ENCODE peak calls at places on chromosome 17, in seven cellular contexts. S is hepatocyte, J is Peyer's patch, N is ovary, U is fibroblast of lung, G is heart right ventricle, P is A549. X is an unnamed sample.

GRCh38 chr17:69960755-69961154 is 114.3 kb upstream of the KCNJ16 start:
- DNase-seq in N (peak; percentile 68), U (no peak), P (no peak), S (no peak), G (peak; percentile 39), J (no peak), X (peak; percentile 21)

GRCh38 chr17:74080936-74081335 is 122.5 kb upstream of the RPL38 start:
- DNase-seq in P (no peak), J (no peak), N (no peak), U (no peak), S (no peak), G (no peak), X (no peak)

GRCh38 chr17:15942207-15942833 is 2.6 kb upstream of the ADORA2B start:
- DNase-seq in N (no peak), G (no peak), J (no peak), P (no peak), S (no peak), U (no peak), X (no peak)

GRCh38 chr17:59840329-59840907 is 52.3 kb downstream of the TUBD1 start:
- DNase-seq in G (no peak), J (peak; percentile 46), N (no peak), S (no peak), P (peak; percentile 73), U (peak; percentile 35), X (no peak)

GRCh38 chr17:45016823-45017222 is 34.6 kb downstream of the DCAKD start:
- DNase-seq in N (no peak), U (no peak), S (no peak), P (peak; percentile 50), J (no peak), G (no peak), X (no peak)

GRCh38 chr17:39750131-39751015 is 12.6 kb downstream of the GRB7 start:
- DNase-seq in J (no peak), S (no peak), P (no peak), U (no peak), N (no peak), G (peak; percentile 46), X (no peak)

GRCh38 chr17:77470800-77471733 is 330.3 kb downstream of the SEC14L1 start:
- DNase-seq in U (peak; percentile 70), G (peak; percentile 70), N (peak; percentile 71), S (peak; percentile 70), J (no peak), P (peak; percentile 34), X (no peak)

GRCh38 chr17:77303620-77304019 is 162.9 kb downstream of the SEC14L1 start:
- DNase-seq in U (peak; percentile 48), N (no peak), G (no peak), J (no peak), S (no peak), P (no peak), X (no peak)

GRCh38 chr17:31803494-31804213 is 55.4 kb downstream of the COPRS start:
- DNase-seq in J (peak; percentile 62), N (no peak), G (no peak), S (peak; percentile 76), P (peak; percentile 72), U (no peak), X (no peak)

GRCh38 chr17:38693700-38694329 is 11.3 kb upstream of the MLLT6 start:
- DNase-seq in J (peak; percentile 77), G (peak; percentile 91), U (peak; percentile 45), P (no peak), S (peak; percentile 39), N (peak; percentile 98), X (peak; percentile 88)

GRCh38 chr17:179066-179432 is 2.4 kb downstream of the DOC2B start:
- DNase-seq in J (no peak), S (no peak), U (no peak), G (no peak), P (no peak), N (no peak), X (no peak)

GRCh38 chr17:68539536-68540469 is 27.6 kb downstream of the PRKAR1A start:
- DNase-seq in G (no peak), P (peak; percentile 22), N (peak; percentile 31), S (peak; percentile 23), J (no peak), U (no peak), X (no peak)

GRCh38 chr17:57930239-57930638 is 25.0 kb downstream of the CUEDC1 start:
- DNase-seq in G (no peak), P (no peak), J (no peak), U (no peak), N (no peak), S (no peak), X (no peak)
- H3K27ac ChIP-seq in G (peak overlapping the region; percentile 52), P (peak overlapping the region; percentile 65), J (no peak overlapping the region), U (no peak overlapping the region), N (no peak overlapping the region), S (no peak overlapping the region), X (no peak overlapping the region)

GRCh38 chr17:28712037-28712704 is 483 bp upstream of the PROCA1 start:
- DNase-seq in U (no peak), P (no peak), J (peak; percentile 82), N (no peak), G (peak; percentile 68), S (peak; percentile 57), X (peak; percentile 38)
- TF ChIP-seq CTCF in U (no peak), P (no peak), J (no peak), N (no peak), G (no peak), S (no peak), X (no peak)

DNA sequence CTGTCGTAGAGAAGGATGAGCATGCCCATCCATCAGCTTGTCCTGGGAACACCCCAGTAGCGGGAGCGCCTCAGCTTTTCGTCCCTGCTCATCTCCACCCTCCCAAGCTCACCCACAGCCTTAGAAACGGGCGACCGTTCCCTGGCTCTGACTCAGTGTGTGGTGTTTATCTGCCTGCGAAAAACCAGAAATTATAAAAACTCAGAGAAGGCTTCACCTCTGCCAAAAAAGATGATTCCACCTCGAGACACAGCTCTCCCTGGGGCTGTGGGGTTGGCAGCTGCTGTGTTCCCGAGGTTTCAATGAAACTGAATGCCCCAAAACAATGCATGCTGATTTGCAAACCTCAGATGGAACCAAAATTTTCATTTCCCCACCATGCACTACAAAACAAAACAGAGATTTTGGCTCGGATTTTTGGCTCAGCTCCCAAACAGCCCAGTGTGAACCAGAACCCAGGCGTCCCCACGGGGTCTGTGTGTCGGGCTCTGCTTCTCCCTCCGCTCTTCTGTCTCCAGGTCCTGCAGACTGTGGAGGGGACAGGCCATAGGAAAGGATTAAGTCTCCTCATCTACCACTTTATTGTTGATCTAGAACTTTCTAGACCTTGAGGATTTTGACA is 62.4 kb upstream of the MED9 start:
- DNase-seq in G (no peak), N (peak; percentile 12), P (no peak), U (peak; percentile 75), J (no peak), S (no peak), X (peak; percentile 64)
- H3K4me1 ChIP-seq in G (peaks cover 26% of the 10 kb centered on the region), N (peaks cover 2% of the 10 kb centered on the region), P (peaks cover 14% of the 10 kb centered on the region), U (peaks cover 4% of the 10 kb centered on the region), J (no peaks in the 10 kb centered on the region), S (peaks cover 22% of the 10 kb centered on the region), X (peaks cover 7% of the 10 kb centered on the region)

GRCh38 chr17:28892024-28892423 is 5.5 kb downstream of the FLOT2 start:
- DNase-seq in S (no peak), G (no peak), J (no peak), P (no peak), U (no peak), N (no peak), X (no peak)
- H3K27ac ChIP-seq in S (no peak overlapping the region), G (no peak overlapping the region), J (peak overlapping the region; percentile 62), P (no peak overlapping the region), U (no peak overlapping the region), N (no peak overlapping the region), X (no peak overlapping the region)

X was measured in tibial artery.